ENCODE peak calls at places on chromosomes 12 and 14, in ten cellular contexts. O, M, W, L, Z, J, R, S, F and V are unnamed samples.

GRCh38 chr12:111841236-111841749 is 735 bp upstream of the MAPKAPK5 start:
- DNase-seq in O (no peak), M (no peak), W (no peak), L (no peak), Z (no peak), J (peak; percentile 34), R (no peak), S (no peak), F (no peak), V (peak; percentile 34)

GRCh38 chr12:52226446-52226845 is 6.6 kb upstream of the KRT7 start:
- DNase-seq in O (no peak), M (no peak), W (no peak), L (no peak), Z (no peak), J (no peak), R (no peak), S (no peak), F (no peak), V (no peak)

GRCh38 chr12:131220007-131220685 is 266.4 kb downstream of the ADGRD1 start:
- DNase-seq in O (no peak), M (no peak), W (no peak), L (no peak), Z (no peak), J (no peak), R (no peak), S (no peak), F (no peak), V (no peak)

GRCh38 chr12:129887047-129887568 is 16.7 kb downstream of the TMEM132D start:
- DNase-seq in O (no peak), M (peak; percentile 65), W (no peak), L (peak; percentile 30), Z (no peak), J (peak; percentile 71), R (no peak), S (no peak), F (no peak), V (no peak)

GRCh38 chr12:81809829-81810595 is 50.9 kb upstream of the PPFIA2 start:
- DNase-seq in O (no peak), M (no peak), W (no peak), L (no peak), Z (no peak), J (no peak), R (peak; percentile 45), S (no peak), F (no peak), V (no peak)

GRCh38 chr14:49921401-49921800 is 28.5 kb downstream of the ARF6 start:
- DNase-seq in O (no peak), M (no peak), W (no peak), L (no peak), Z (no peak), J (no peak), R (no peak), S (no peak), F (no peak), V (no peak)

GRCh38 chr14:50020799-50021198 is 95.6 kb downstream of the VCPKMT start:
- DNase-seq in O (no peak), M (no peak), W (no peak), L (no peak), Z (no peak), J (no peak), R (no peak), S (no peak), F (no peak), V (no peak)

GRCh38 chr14:60944206-60944605 is 36.7 kb downstream of the TRMT5 start:
- DNase-seq in O (no peak), M (no peak), W (no peak), L (peak; percentile 28), Z (no peak), J (no peak), R (no peak), S (no peak), F (no peak), V (no peak)

GRCh38 chr14:85333313-85333712 is 196.6 kb upstream of the FLRT2 start:
- DNase-seq in O (no peak), M (no peak), W (peak; percentile 33), L (peak; percentile 8), Z (no peak), J (peak; percentile 5), R (peak; percentile 51), S (no peak), F (no peak), V (no peak)

GRCh38 chr12:50325890-50326391 is 42.6 kb upstream of the LIMA1 start:
- DNase-seq in O (no peak), M (no peak), W (no peak), L (no peak), Z (no peak), J (no peak), R (no peak), S (no peak), F (no peak), V (no peak)

GRCh38 chr12:53236443-53237111 is 4.6 kb upstream of the RARG start:
- DNase-seq in O (no peak), M (peak; percentile 8), W (no peak), L (no peak), Z (peak; percentile 33), J (no peak), R (no peak), S (no peak), F (no peak), V (no peak)

GRCh38 chr14:66476964-66477363 is 9.2 kb upstream of the CCDC196 start:
- DNase-seq in O (no peak), M (no peak), W (peak; percentile 62), L (no peak), Z (no peak), J (no peak), R (peak; percentile 48), S (no peak), F (no peak), V (no peak)

GRCh38 chr14:49497725-49498348 is 88.3 kb downstream of the RPS29 start:
- DNase-seq in O (peak; percentile 15), M (no peak), W (peak; percentile 62), L (peak; percentile 84), Z (peak; percentile 17), J (peak; percentile 84), R (peak; percentile 50), S (no peak), F (peak; percentile 9), V (peak; percentile 60)